ENCODE peak calls at places on chromosomes 7 and 10, in four cellular contexts. I, W, K and N are unnamed samples.

GRCh38 chr7:18434171-18434570 is 61.4 kb upstream of the HDAC9 start:
- DNase-seq in K (no peak), I (no peak), W (no peak), N (no peak)

GRCh38 chr10:1952126-1953095 is 215.1 kb upstream of the ADARB2 start:
- DNase-seq in K (no peak), W (no peak), I (no peak), N (no peak)

GRCh38 chr7:6505685-6506559 is 45.3 kb downstream of the GRID2IP start:
- DNase-seq in I (no peak), W (no peak), K (peak), N (no peak)

GRCh38 chr10:126243306-126243705 is 145.0 kb downstream of the ADAM12 start:
- DNase-seq in W (no peak), K (no peak), I (no peak), N (no peak)

GRCh38 chr10:21953585-21954057 is 49.9 kb downstream of the DNAJC1 start:
- DNase-seq in W (no peak), K (peak), I (peak), N (peak)

GRCh38 chr7:117272360-117272759 is 50.5 kb downstream of the WNT2 start:
- DNase-seq in W (no peak), I (no peak), K (no peak), N (no peak)

GRCh38 chr7:66099551-66100407 is 14.9 kb upstream of the CRCP start:
- DNase-seq in W (no peak), I (no peak), K (peak), N (peak)

GRCh38 chr10:8194050-8194449 is 139.6 kb downstream of the GATA3 start:
- DNase-seq in W (no peak), K (no peak), I (no peak), N (no peak)

GRCh38 chr10:50653142-50653541 is 29.4 kb upstream of the SGMS1 start:
- DNase-seq in K (no peak), I (no peak), W (no peak), N (no peak)

GRCh38 chr7:136056827-136057226 is 79.7 kb upstream of the MTPN start:
- DNase-seq in W (no peak), I (no peak), K (no peak), N (no peak)

GRCh38 chr10:69345402-69345801 is 67.1 kb downstream of the HK1 start:
- DNase-seq in K (no peak), I (no peak), W (no peak), N (no peak)

GRCh38 chr10:22183771-22184466 is 33.9 kb downstream of the EBLN1 start:
- DNase-seq in W (no peak), I (no peak), K (no peak), N (no peak)

GRCh38 chr10:50362547-50363125 is 111.3 kb upstream of the ASAH2 start:
- DNase-seq in W (peak), K (no peak), I (no peak), N (no peak)

DNA sequence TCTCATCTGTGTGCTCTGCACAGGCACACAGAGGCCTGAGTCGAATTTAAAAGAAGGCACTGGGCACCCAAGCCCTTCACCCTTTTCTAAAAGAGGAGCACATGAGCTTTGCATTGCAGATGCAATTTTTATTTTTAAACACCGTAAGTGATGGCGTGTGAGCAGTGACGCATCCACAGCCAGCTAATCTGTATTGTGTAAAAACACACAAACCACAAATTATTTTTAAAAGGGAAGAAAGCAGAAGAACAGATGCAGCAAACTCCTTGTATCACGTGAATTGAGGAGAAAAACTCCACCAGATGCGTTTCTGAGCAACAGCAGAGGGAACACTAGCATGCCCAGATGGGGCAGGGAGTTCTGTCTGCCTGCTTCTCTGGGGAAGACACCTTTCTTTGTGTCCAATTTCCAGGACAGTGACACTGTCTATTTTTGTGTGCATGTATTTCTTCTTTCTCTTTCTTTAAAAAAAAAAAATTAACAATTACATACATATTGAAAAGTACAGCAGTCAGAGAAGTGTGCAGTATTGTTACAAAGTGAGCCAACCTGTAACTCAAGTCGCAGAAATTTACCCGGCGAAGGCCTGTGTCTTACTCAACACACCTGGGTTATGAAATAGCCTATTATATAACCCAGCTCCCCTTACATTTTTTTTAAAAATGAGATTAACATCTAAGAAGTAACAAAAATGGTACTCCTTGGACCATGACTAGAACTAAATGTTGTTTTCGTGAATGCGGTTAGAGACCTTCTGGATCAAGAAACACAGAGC is 39.2 kb downstream of the EEPD1 start:
- DNase-seq in I (no peak), K (no peak), W (peak), N (no peak)
- H3K4me2 ChIP-seq in I (no peak), K (no peak), W (peak), N (no peak)

DNA sequence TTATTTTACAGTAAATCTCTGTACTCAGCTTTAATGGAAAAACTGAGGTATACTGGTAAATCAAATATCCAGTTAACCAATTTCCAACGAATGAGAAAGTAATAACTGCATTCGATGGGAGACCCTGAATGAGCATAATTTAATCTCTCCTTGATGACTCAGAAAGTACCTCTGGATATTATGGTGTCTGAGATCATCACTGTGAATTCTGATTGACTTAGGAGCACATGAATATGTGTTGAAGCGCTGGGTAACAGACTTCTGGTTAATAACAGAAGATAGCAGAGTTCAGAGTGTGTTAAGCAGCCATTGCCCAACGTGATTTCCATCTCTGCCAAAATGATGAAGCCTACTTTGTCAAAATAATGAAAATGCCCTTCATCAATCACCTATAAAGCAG is 116.6 kb downstream of the NRP1 start:
- DNase-seq in I (no peak), K (no peak), W (no peak), N (peak)
- TF ChIP-seq CHD4 in I (no peak), K (no peak), W (no peak), N (no peak)

DNA sequence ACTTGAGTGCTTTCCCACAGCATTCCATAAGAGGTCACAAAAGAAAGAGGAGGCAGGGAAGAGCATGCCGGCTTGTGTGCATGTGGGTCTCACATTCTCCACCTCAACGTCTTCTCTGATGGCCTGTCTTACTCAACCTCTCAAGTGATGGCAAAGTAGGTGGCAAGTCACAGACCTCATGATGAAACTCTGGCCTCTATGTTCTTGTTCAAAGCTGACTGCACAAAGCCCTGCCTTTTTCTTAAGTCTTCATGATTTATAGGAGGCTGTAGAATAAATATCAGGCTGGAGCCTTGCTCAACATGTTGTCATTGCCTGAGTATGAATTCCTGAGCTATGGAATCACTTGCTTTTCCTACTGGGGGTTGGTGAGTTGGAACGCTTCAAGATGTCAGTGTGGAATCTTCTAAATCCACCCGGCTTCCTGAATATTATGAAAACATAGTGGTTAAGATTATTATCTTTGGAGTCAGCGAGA is 213.6 kb upstream of the INHBA start:
- DNase-seq in W (no peak), K (no peak), I (no peak), N (peak)
- H3K4me2 ChIP-seq in W (no peak), K (no peak), I (no peak), N (peak)

GRCh38 chr10:85596389-85596788 is 770.2 kb downstream of the GRID1 start:
- DNase-seq in W (no peak), K (no peak), I (no peak), N (no peak)

GRCh38 chr10:85597006-85597405 is 769.6 kb downstream of the GRID1 start:
- DNase-seq in W (no peak), I (no peak), K (no peak), N (no peak)

GRCh38 chr10:85593226-85593625 is 773.4 kb downstream of the GRID1 start:
- DNase-seq in I (no peak), K (no peak), W (no peak), N (no peak)

GRCh38 chr10:85598646-85599045 is 767.9 kb downstream of the GRID1 start:
- DNase-seq in I (no peak), W (no peak), K (no peak), N (no peak)

DNA sequence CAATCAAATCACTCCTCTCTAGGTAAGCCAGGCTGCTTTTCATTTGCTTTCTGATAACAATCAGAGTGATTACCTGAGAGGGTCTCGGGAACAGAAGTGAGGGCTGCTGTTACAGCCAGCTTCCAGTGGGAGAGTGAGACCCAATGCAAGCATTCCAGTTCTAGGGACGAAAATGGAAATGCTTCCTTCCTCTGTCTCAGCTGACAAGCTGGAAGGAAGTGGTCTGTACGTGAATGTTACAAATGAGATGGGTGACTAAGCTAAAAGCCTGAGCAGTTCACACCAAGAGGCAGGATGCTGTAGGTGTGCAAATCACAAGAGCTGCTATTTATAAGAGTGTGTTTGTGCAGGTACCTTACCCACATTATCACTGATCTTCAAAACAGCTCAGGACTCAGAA is 772.4 kb downstream of the GRID1 start:
- DNase-seq in W (no peak), K (no peak), I (no peak), N (no peak)
- TF ChIP-seq CHD4 in W (no peak), K (no peak), I (no peak), N (no peak)

GRCh38 chr10:65423043-65423442 is 1502.8 kb upstream of the LRRTM3 start:
- DNase-seq in I (no peak), K (no peak), W (no peak), N (no peak)
- H3K4me2 ChIP-seq in I (no peak), K (no peak), W (no peak), N (no peak)

GRCh38 chr7:155227004-155227787 is 70.5 kb upstream of the INSIG1 start:
- DNase-seq in K (no peak), W (no peak), I (no peak), N (no peak)

GRCh38 chr7:155228894-155229293 is 68.8 kb upstream of the INSIG1 start:
- DNase-seq in W (no peak), K (no peak), I (no peak), N (no peak)

GRCh38 chr7:155229548-155230168 is 68.0 kb upstream of the INSIG1 start:
- DNase-seq in I (no peak), W (no peak), K (no peak), N (no peak)

GRCh38 chr7:155227788-155228458 is 69.8 kb upstream of the INSIG1 start:
- DNase-seq in W (no peak), I (no peak), K (no peak), N (no peak)

DNA sequence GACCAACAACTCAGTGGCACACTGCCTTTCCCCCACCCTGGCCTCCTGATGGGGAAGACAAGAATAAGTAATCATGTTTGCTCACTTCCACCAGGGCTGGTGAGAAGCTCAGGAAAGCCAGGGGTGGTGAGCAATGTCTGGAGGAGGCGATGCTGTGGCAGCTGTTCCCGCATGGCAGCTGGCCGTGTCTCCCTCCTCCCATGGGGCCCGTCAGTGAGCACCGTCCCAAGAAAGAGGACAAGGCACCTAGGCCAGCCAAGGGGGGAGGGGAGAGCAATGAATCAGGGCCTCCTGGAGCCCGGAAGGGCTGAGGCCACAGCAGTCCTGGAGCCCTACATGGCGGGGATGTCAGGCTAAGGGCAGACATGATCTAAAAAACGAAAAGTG is 69.2 kb upstream of the INSIG1 start:
- DNase-seq in W (no peak), I (no peak), K (no peak), N (no peak)
- TF ChIP-seq CHD4 in W (no peak), I (no peak), K (no peak), N (no peak)